ENCODE peak calls at places on chromosomes 13 and 19, in eight cellular contexts. A is iPS DF 19.7; J is stimulated activated CD4-positive, alpha-beta T cell treated with anti-CD3 and anti-CD28 coated beads, Interleukin-1b, Interleukin-23, amount 100 ng/mL, for 4 hours; P is activated B cell treated with CpG ODN at 0.5 μM for 24 hours; X is AG04450; D is kidney glomerular epithelial cell; C is A172; L is SW 1271. O is an unnamed sample.

GRCh38 chr19:19042732-19043274 is 9.4 kb downstream of the ARMC6 start:
- DNase-seq in A (no peak), L (no peak), J (no peak), X (no peak), P (no peak), C (no peak), D (no peak), O (no peak)

GRCh38 chr13:77180011-77180410 is 146.9 kb downstream of the MYCBP2 start:
- DNase-seq in C (no peak), P (no peak), L (no peak), A (no peak), X (no peak), J (no peak), D (no peak), O (no peak)

GRCh38 chr13:32911506-32911905 is 104.7 kb upstream of the KL start:
- DNase-seq in P (no peak), J (no peak), A (peak), D (peak), C (peak), X (no peak), L (peak), O (no peak)

GRCh38 chr13:73451120-73452029 is 392.6 kb downstream of the KLF5 start:
- DNase-seq in J (no peak), P (no peak), C (no peak), D (no peak), A (no peak), X (no peak), L (no peak), O (no peak)

GRCh38 chr13:111636804-111637203 is 316.4 kb downstream of the TEX29 start:
- DNase-seq in J (no peak), C (no peak), L (no peak), P (no peak), A (no peak), X (no peak), D (no peak), O (no peak)

GRCh38 chr13:110024646-110024980 is 238.2 kb upstream of the IRS2 start:
- DNase-seq in C (no peak), A (no peak), L (no peak), D (no peak), P (no peak), X (no peak), J (no peak), O (no peak)

GRCh38 chr19:13038306-13039210 is 43.3 kb downstream of the NFIX start:
- DNase-seq in A (no peak), J (no peak), P (no peak), D (no peak), C (no peak), L (no peak), X (no peak), O (no peak)

GRCh38 chr19:3692141-3693029 is 7.9 kb downstream of the PIP5K1C start:
- DNase-seq in L (no peak), J (peak), D (no peak), X (no peak), A (no peak), P (peak), C (no peak), O (no peak)

GRCh38 chr13:95296326-95296939 is 4.8 kb downstream of the ABCC4 start:
- DNase-seq in D (no peak), J (no peak), L (peak), X (no peak), C (peak), A (no peak), P (no peak), O (peak)

GRCh38 chr19:4575978-4576933 is 16.8 kb upstream of the SEMA6B start:
- DNase-seq in L (peak), C (peak), J (peak), D (peak), X (no peak), A (no peak), P (peak), O (no peak)

GRCh38 chr19:42352216-42352892 is 26.9 kb downstream of the MEGF8 start:
- DNase-seq in J (no peak), X (no peak), P (no peak), D (no peak), L (peak), A (no peak), C (no peak), O (no peak)

GRCh38 chr13:106443625-106444024 is 91.8 kb downstream of the EFNB2 start:
- DNase-seq in L (no peak), J (no peak), D (no peak), C (no peak), P (no peak), A (no peak), X (no peak), O (no peak)

GRCh38 chr13:76879211-76879875 is 6.9 kb downstream of the KCTD12 start:
- DNase-seq in A (no peak), P (peak), L (peak), D (no peak), J (peak), X (no peak), C (peak), O (no peak)

GRCh38 chr19:7228935-7229541 is 65.2 kb downstream of the INSR start:
- DNase-seq in D (no peak), X (no peak), J (no peak), A (no peak), P (no peak), C (no peak), L (no peak), O (no peak)

GRCh38 chr13:107642841-107643240 is 572.5 kb downstream of the LIG4 start:
- DNase-seq in J (no peak), C (no peak), P (no peak), D (peak), A (no peak), X (peak), L (no peak), O (no peak)

GRCh38 chr13:46143239-46143701 is 38.4 kb upstream of the CPB2 start:
- DNase-seq in J (no peak), A (no peak), D (no peak), C (no peak), P (no peak), L (no peak), X (no peak), O (no peak)

GRCh38 chr19:6876790-6877189 is 10.6 kb upstream of the ADGRE1 start:
- DNase-seq in L (no peak), P (no peak), X (no peak), D (no peak), A (no peak), J (no peak), C (no peak), O (no peak)

GRCh38 chr19:3335431-3336350 is 30.7 kb upstream of the NFIC start:
- DNase-seq in L (no peak), D (no peak), P (no peak), C (peak), A (no peak), J (no peak), X (no peak), O (no peak)

GRCh38 chr19:3284759-3285646 is 60.5 kb downstream of the CELF5 start:
- DNase-seq in P (peak), D (peak), L (peak), C (peak), X (peak), J (peak), A (no peak), O (peak)

GRCh38 chr13:99496322-99497142 is 4.7 kb upstream of the TM9SF2 start:
- DNase-seq in C (peak), D (no peak), P (no peak), X (no peak), L (peak), A (peak), J (peak), O (no peak)

GRCh38 chr19:18975011-18975410 is 34.0 kb upstream of the HOMER3 start:
- DNase-seq in J (no peak), A (no peak), D (no peak), L (no peak), C (no peak), P (no peak), X (no peak), O (no peak)

GRCh38 chr19:1259873-1260748 is 9.0 kb upstream of the CIRBP start:
- DNase-seq in P (peak), D (no peak), J (no peak), X (no peak), C (peak), A (no peak), L (peak), O (no peak)

GRCh38 chr19:42233106-42233505 is 9.3 kb downstream of the GSK3A start:
- DNase-seq in X (no peak), P (no peak), C (no peak), L (no peak), A (no peak), J (no peak), D (no peak), O (no peak)

GRCh38 chr13:40158218-40158617 is 502.8 kb downstream of the COG6 start:
- DNase-seq in P (no peak), J (no peak), A (no peak), L (no peak), D (no peak), X (no peak), C (peak), O (no peak)

GRCh38 chr19:51368366-51369282 is at the start of gene CLDND2:
- DNase-seq in C (no peak), P (no peak), D (no peak), J (no peak), A (no peak), L (no peak), X (no peak), O (no peak)

GRCh38 chr13:111993701-111994100 is 73.2 kb upstream of the SOX1 start:
- DNase-seq in D (no peak), J (no peak), P (no peak), X (no peak), L (no peak), C (no peak), A (no peak), O (no peak)

GRCh38 chr19:39924389-39924788 is 10.0 kb downstream of the FCGBP start:
- DNase-seq in D (no peak), L (no peak), X (no peak), P (no peak), J (no peak), C (no peak), A (no peak), O (no peak)

GRCh38 chr13:97849305-97849704 is 104.2 kb upstream of the IPO5 start:
- DNase-seq in A (peak), J (no peak), C (peak), P (no peak), X (peak), D (peak), L (peak), O (no peak)

GRCh38 chr19:6685482-6685881 is 15.5 kb upstream of the TNFSF14 start:
- DNase-seq in C (no peak), J (no peak), P (no peak), D (no peak), L (no peak), A (no peak), X (no peak), O (no peak)

GRCh38 chr13:44667950-44668349 is 91.8 kb upstream of the TSC22D1 start:
- DNase-seq in L (no peak), P (no peak), J (no peak), C (peak), A (no peak), D (no peak), X (no peak), O (no peak)

GRCh38 chr13:39818953-39819352 is 163.5 kb downstream of the COG6 start:
- DNase-seq in L (no peak), X (no peak), A (no peak), C (no peak), D (no peak), P (no peak), J (no peak), O (no peak)

GRCh38 chr19:30111456-30111855 is 169.4 kb downstream of the URI1 start:
- DNase-seq in P (no peak), J (no peak), C (no peak), L (no peak), A (no peak), X (no peak), D (no peak), O (no peak)

O was measured in NT2/D1.